ENCODE peak calls at places on chromosomes 11 and 22, in seven cellular contexts. D is psoas muscle, F is NB4, S is EH, J is NCI-H460, Q is cardiac muscle cell, Y is NCI-H345. T is an unnamed sample.
A peak's percentile ranks its signal among the peaks of the same experiment; 100 is the strongest.

GRCh38 chr22:49554296-49554625 is 273.4 kb downstream of the BRD1 start:
- DNase-seq in D (no peak), F (no peak), J (no peak), Y (no peak), Q (no peak), S (no peak), T (no peak)

GRCh38 chr22:44692662-44693007 is 9.4 kb upstream of the PRR5 start:
- DNase-seq in J (no peak), Q (no peak), Y (no peak), D (no peak), F (no peak), S (no peak), T (no peak)

GRCh38 chr22:43861529-43861928 is 784 bp downstream of the SULT4A1 start:
- DNase-seq in F (no peak), Q (no peak), J (no peak), Y (no peak), S (no peak), D (peak; percentile 8), T (no peak)

GRCh38 chr11:36041988-36042606 is 98.2 kb downstream of the LDLRAD3 start:
- DNase-seq in D (no peak), S (peak; percentile 27), Y (no peak), J (no peak), Q (no peak), F (peak; percentile 33), T (peak; percentile 44)

GRCh38 chr11:35077709-35078695 is 61.0 kb upstream of the CD44 start:
- DNase-seq in J (no peak), Y (no peak), S (peak; percentile 84), Q (no peak), F (peak; percentile 87), D (no peak), T (peak; percentile 86)

GRCh38 chr11:27039873-27040272 is 742 bp upstream of the BBOX1 start:
- DNase-seq in Y (no peak), D (no peak), Q (no peak), S (no peak), F (no peak), J (no peak), T (no peak)

GRCh38 chr11:118171274-118172062 is 5.0 kb downstream of the SCN2B start:
- DNase-seq in F (peak; percentile 77), Q (peak; percentile 85), D (peak; percentile 83), Y (peak; percentile 81), J (peak; percentile 35), S (peak; percentile 56), T (peak; percentile 42)

GRCh38 chr22:24437820-24438328 is 10.5 kb downstream of the ADORA2A start:
- DNase-seq in S (peak; percentile 76), Q (no peak), F (no peak), J (no peak), D (no peak), Y (no peak), T (no peak)

GRCh38 chr22:26431151-26431995 is 2.3 kb downstream of the ASPHD2 start:
- DNase-seq in Y (no peak), Q (no peak), S (peak; percentile 34), D (no peak), F (no peak), J (no peak), T (peak; percentile 24)

GRCh38 chr22:20275836-20276235 is 7.7 kb upstream of the RTN4R start:
- DNase-seq in J (no peak), F (no peak), D (no peak), S (no peak), Y (no peak), Q (no peak), T (no peak)